ENCODE peak calls at places on chromosomes 12 and 14, in nine cellular contexts. E, B, D, L, J, K, P, F and U are unnamed samples.

GRCh38 chr12:13099910-13100609 is 3.4 kb downstream of the GSG1 start:
- DNase-seq in E (no peak), B (no peak), D (no peak), L (no peak), J (no peak), K (no peak), P (no peak), F (no peak), U (no peak)

GRCh38 chr14:101575581-101575980 is 14.3 kb downstream of the DIO3 start:
- DNase-seq in E (no peak), B (no peak), D (no peak), L (no peak), J (no peak), K (no peak), P (no peak), F (no peak), U (no peak)

GRCh38 chr12:111446044-111446581 is 40.4 kb downstream of the SH2B3 start:
- DNase-seq in E (no peak), B (no peak), D (no peak), L (no peak), J (no peak), K (no peak), P (peak; percentile 71), F (peak; percentile 48), U (no peak)

GRCh38 chr14:85317491-85318021 is 212.4 kb upstream of the FLRT2 start:
- DNase-seq in E (no peak), B (no peak), D (no peak), L (no peak), J (no peak), K (no peak), P (no peak), F (peak; percentile 27), U (no peak)

GRCh38 chr14:30214456-30215090 is 286.9 kb upstream of the PRKD1 start:
- DNase-seq in E (peak; percentile 8), B (peak; percentile 15), D (no peak), L (no peak), J (peak; percentile 39), K (no peak), P (no peak), F (peak; percentile 83), U (no peak)

GRCh38 chr12:49982246-49983229 is 9.8 kb downstream of the AQP6 start:
- DNase-seq in E (no peak), B (no peak), D (no peak), L (no peak), J (peak; percentile 66), K (no peak), P (no peak), F (peak; percentile 41), U (no peak)

GRCh38 chr12:87670448-87670847 is 358.8 kb downstream of the C12orf50 start:
- DNase-seq in E (no peak), B (no peak), D (no peak), L (no peak), J (no peak), K (no peak), P (no peak), F (no peak), U (no peak)

GRCh38 chr12:26658991-26659390 is 174.0 kb downstream of the ITPR2 start:
- DNase-seq in E (no peak), B (no peak), D (no peak), L (no peak), J (no peak), K (no peak), P (no peak), F (peak; percentile 84), U (no peak)

GRCh38 chr12:47080725-47081502 is 1.2 kb upstream of the AMIGO2 start:
- DNase-seq in E (no peak), B (no peak), D (no peak), L (peak; percentile 15), J (peak; percentile 70), K (peak; percentile 72), P (peak; percentile 58), F (peak; percentile 81), U (no peak)

GRCh38 chr14:75283884-75284563 is 5.4 kb downstream of the FOS start:
- DNase-seq in E (no peak), B (no peak), D (no peak), L (no peak), J (peak; percentile 89), K (no peak), P (peak; percentile 78), F (peak; percentile 47), U (no peak)

GRCh38 chr14:45699451-45699850 is 446.4 kb upstream of the MIS18BP1 start:
- DNase-seq in E (no peak), B (no peak), D (no peak), L (no peak), J (no peak), K (no peak), P (no peak), F (peak; percentile 0), U (no peak)